ENCODE peak calls at places on chromosome 6, in eight cellular contexts. T is heart left ventricle, G is A549, R is right lobe of liver, E is H1, X is sigmoid colon, D is HepG2, Q is uterus. K is an unnamed sample.

GRCh38 chr6:10331336-10331735 is 83.5 kb downstream of the TFAP2A start:
- DNase-seq in T (no peak), G (no peak), R (no peak), E (no peak), X (no peak), D (no peak), Q (no peak), K (no peak)

GRCh38 chr6:153170511-153170910 is 39.4 kb upstream of the RGS17 start:
- DNase-seq in T (no peak), G (peak; percentile 73), R (no peak), E (no peak), X (no peak), D (no peak), Q (no peak), K (no peak)

GRCh38 chr6:116100419-116101297 is at the start of gene NT5DC1:
- DNase-seq in T (peak; percentile 86), G (peak; percentile 81), R (peak; percentile 92), E (peak; percentile 92), X (peak; percentile 88), D (peak; percentile 79), Q (peak; percentile 79), K (peak; percentile 80)

GRCh38 chr6:129253731-129254130 is 370.8 kb downstream of the LAMA2 start:
- DNase-seq in T (no peak), G (no peak), R (no peak), E (no peak), X (no peak), D (no peak), Q (no peak), K (no peak)

GRCh38 chr6:153872946-153873345 is 166.1 kb upstream of the OPRM1 start:
- DNase-seq in T (no peak), G (no peak), R (no peak), E (no peak), X (no peak), D (no peak), Q (no peak), K (no peak)

GRCh38 chr6:24667378-24667803 is 514 bp downstream of the ACOT13 start:
- DNase-seq in T (no peak), G (peak; percentile 7), R (no peak), E (no peak), X (no peak), D (peak; percentile 54), Q (no peak), K (no peak)

GRCh38 chr6:144543006-144543871 is 258.1 kb downstream of the UTRN start:
- DNase-seq in T (no peak), G (no peak), R (no peak), E (no peak), X (no peak), D (no peak), Q (no peak), K (no peak)

GRCh38 chr6:129749749-129750120 is 39.8 kb upstream of the ARHGAP18 start:
- DNase-seq in T (no peak), G (no peak), R (no peak), E (no peak), X (no peak), D (no peak), Q (no peak), K (no peak)

GRCh38 chr6:33824461-33825154 is 20.8 kb upstream of the MLN start:
- DNase-seq in T (no peak), G (peak; percentile 44), R (peak; percentile 40), E (no peak), X (no peak), D (no peak), Q (no peak), K (no peak)

GRCh38 chr6:4581468-4582420 is 194.5 kb upstream of the CDYL start:
- DNase-seq in T (peak; percentile 38), G (peak; percentile 34), R (no peak), E (no peak), X (no peak), D (no peak), Q (no peak), K (no peak)

GRCh38 chr6:15506066-15506465 is 156.8 kb downstream of the DTNBP1 start:
- DNase-seq in T (no peak), G (no peak), R (no peak), E (no peak), X (peak; percentile 49), D (no peak), Q (no peak), K (no peak)

GRCh38 chr6:133804263-133804662 is 84.7 kb upstream of the TCF21 start:
- DNase-seq in T (no peak), G (no peak), R (no peak), E (no peak), X (peak; percentile 68), D (no peak), Q (no peak), K (no peak)

GRCh38 chr6:158649289-158650143 is at the start of gene SYTL3:
- DNase-seq in T (peak; percentile 54), G (no peak), R (peak; percentile 54), E (no peak), X (peak; percentile 70), D (no peak), Q (no peak), K (no peak)

GRCh38 chr6:116438590-116439448 is 22.4 kb upstream of the CALHM6 start:
- DNase-seq in T (no peak), G (no peak), R (no peak), E (no peak), X (no peak), D (no peak), Q (no peak), K (no peak)

DNA sequence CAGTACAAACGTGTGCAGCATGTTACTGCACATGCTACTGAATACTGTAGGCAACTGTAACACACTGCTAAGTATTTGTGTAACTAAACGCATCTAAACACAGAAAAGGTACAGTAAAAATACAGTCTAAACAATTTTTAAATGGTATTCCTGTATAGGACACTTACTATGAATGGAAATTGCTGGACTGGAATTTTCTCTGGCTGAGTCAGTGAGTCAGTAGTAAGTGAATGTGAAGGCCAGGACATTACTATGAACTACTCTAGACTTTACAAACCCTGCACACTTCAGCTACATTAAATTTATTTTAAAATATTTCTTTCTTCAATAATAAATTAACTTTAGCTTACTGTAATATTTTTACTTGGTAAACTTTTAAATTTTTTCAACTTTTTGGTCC is 225.0 kb upstream of the TENT5A start:
- DNase-seq in T (no peak), G (no peak), R (no peak), E (no peak), X (no peak), D (no peak), Q (no peak), K (no peak)
- H3K4me3 ChIP-seq in T (no peak overlapping the region), G (no peak overlapping the region), R (no peak overlapping the region), E (no peak overlapping the region), X (no peak overlapping the region), D (no peak overlapping the region), Q (no peak overlapping the region), K (no peak overlapping the region)

GRCh38 chr6:137202078-137202477 is 17.1 kb downstream of the IFNGR1 start:
- DNase-seq in T (peak; percentile 33), G (peak; percentile 8), R (no peak), E (no peak), X (no peak), D (no peak), Q (no peak), K (no peak)
- H3K4me1 ChIP-seq in T (peaks cover 21% of the 10 kb centered on the region), G (no peaks in the 10 kb centered on the region), R (no peaks in the 10 kb centered on the region), E (no peaks in the 10 kb centered on the region), X (no peaks in the 10 kb centered on the region), D (no peaks in the 10 kb centered on the region), Q (no peaks in the 10 kb centered on the region), K (peaks cover 1% of the 10 kb centered on the region)

GRCh38 chr6:81783893-81784292 is 31.4 kb upstream of the TENT5A start:
- DNase-seq in T (no peak), G (no peak), R (no peak), E (no peak), X (no peak), D (no peak), Q (no peak), K (no peak)

GRCh38 chr6:81787313-81788068 is 35.0 kb upstream of the TENT5A start:
- DNase-seq in T (no peak), G (peak; percentile 55), R (no peak), E (no peak), X (no peak), D (peak; percentile 58), Q (no peak), K (no peak)

GRCh38 chr6:81786159-81786558 is 33.7 kb upstream of the TENT5A start:
- DNase-seq in T (no peak), G (no peak), R (no peak), E (no peak), X (no peak), D (no peak), Q (no peak), K (no peak)

GRCh38 chr6:81788748-81789147 is 36.3 kb upstream of the TENT5A start:
- DNase-seq in T (no peak), G (no peak), R (no peak), E (no peak), X (no peak), D (peak; percentile 36), Q (no peak), K (no peak)

DNA sequence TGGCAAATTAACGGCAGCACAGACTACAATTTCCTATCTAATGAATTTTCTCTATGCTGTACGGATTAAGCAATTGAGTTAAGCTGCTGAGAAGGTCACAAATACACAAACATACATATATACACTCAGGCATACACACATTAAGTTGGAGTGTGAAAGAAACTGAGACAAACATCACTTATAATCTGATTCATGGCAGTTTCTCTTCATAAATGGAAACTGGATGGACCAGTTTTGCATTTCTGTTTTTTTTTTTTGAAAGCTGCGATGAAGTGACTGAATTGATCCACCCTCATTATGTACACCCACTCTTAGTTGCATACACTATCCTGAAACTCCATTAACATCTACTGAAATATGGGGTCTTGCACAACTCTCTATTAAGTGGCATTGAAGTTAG is 32.9 kb upstream of the TENT5A start:
- DNase-seq in T (no peak), G (no peak), R (no peak), E (no peak), X (no peak), D (no peak), Q (no peak), K (no peak)
- TF ChIP-seq POLR2A in T (no peak), G (no peak), R (no peak), E (no peak), X (no peak), D (no peak), Q (no peak), K (no peak)

GRCh38 chr6:136550045-136550329 is 235 bp downstream of the MAP7 start:
- DNase-seq in T (no peak), G (no peak), R (no peak), E (no peak), X (no peak), D (no peak), Q (peak; percentile 14), K (no peak)
- H3K4me3 ChIP-seq in T (peak overlapping the region; percentile 83), G (peak overlapping the region; percentile 98), R (peak overlapping the region; percentile 74), E (peak overlapping the region; percentile 68), X (peak overlapping the region; percentile 81), D (no peak overlapping the region), Q (peak overlapping the region; percentile 44), K (peak overlapping the region; percentile 63)

GRCh38 chr6:35093783-35094182 is 47.4 kb downstream of the TCP11 start:
- DNase-seq in T (no peak), G (no peak), R (no peak), E (peak; percentile 45), X (no peak), D (no peak), Q (no peak), K (no peak)
- H3K4me1 ChIP-seq in T (peaks cover 23% of the 10 kb centered on the region), G (peaks cover 29% of the 10 kb centered on the region), R (no peaks in the 10 kb centered on the region), E (peaks cover 6% of the 10 kb centered on the region), X (peaks cover 54% of the 10 kb centered on the region), D (peaks cover 24% of the 10 kb centered on the region), Q (peaks cover 10% of the 10 kb centered on the region), K (peaks cover 20% of the 10 kb centered on the region)

GRCh38 chr6:135254471-135254870 is 73.4 kb downstream of the MYB start:
- DNase-seq in T (no peak), G (no peak), R (no peak), E (no peak), X (no peak), D (no peak), Q (no peak), K (no peak)
- TF ChIP-seq POLR2A in T (no peak), G (no peak), R (no peak), E (no peak), X (no peak), D (no peak), Q (no peak), K (no peak)